ENCODE peak calls at places on chromosome 12, in eight cellular contexts. M, P, K, D, L, O, Y and U are unnamed samples.

GRCh38 chr12:68240975-68241374 is 12.4 kb downstream of the IL22 start:
- DNase-seq in M (peak), P (peak), K (peak), D (no peak), L (no peak), O (no peak), Y (peak), U (no peak)

GRCh38 chr12:78095623-78096022 is 264.9 kb downstream of the NAV3 start:
- DNase-seq in M (no peak), P (peak), K (no peak), D (no peak), L (no peak), O (no peak), Y (no peak), U (no peak)

GRCh38 chr12:93318720-93319522 is 58.8 kb upstream of the NUDT4 start:
- DNase-seq in M (no peak), P (no peak), K (no peak), D (no peak), L (no peak), O (peak), Y (no peak), U (no peak)

GRCh38 chr12:111430418-111431353 is 25.0 kb downstream of the SH2B3 start:
- DNase-seq in M (peak), P (peak), K (peak), D (no peak), L (no peak), O (no peak), Y (peak), U (no peak)

GRCh38 chr12:121917950-121918678 is at the start of gene CFAP251:
- DNase-seq in M (peak), P (peak), K (peak), D (peak), L (peak), O (peak), Y (peak), U (peak)

GRCh38 chr12:2443766-2444165 is 351.0 kb upstream of the FKBP4 start:
- DNase-seq in M (no peak), P (no peak), K (no peak), D (no peak), L (no peak), O (no peak), Y (no peak), U (no peak)

GRCh38 chr12:88934163-88934747 is 354.0 kb upstream of the KITLG start:
- DNase-seq in M (no peak), P (peak), K (peak), D (no peak), L (no peak), O (no peak), Y (no peak), U (no peak)

GRCh38 chr12:121770802-121771625 is 22.5 kb downstream of the RHOF start:
- DNase-seq in M (no peak), P (no peak), K (no peak), D (no peak), L (no peak), O (no peak), Y (no peak), U (no peak)

GRCh38 chr12:88111074-88111652 is 30.7 kb downstream of the CEP290 start:
- DNase-seq in M (no peak), P (peak), K (peak), D (peak), L (no peak), O (peak), Y (peak), U (no peak)

GRCh38 chr12:8664228-8664963 is 1.8 kb upstream of the MFAP5 start:
- DNase-seq in M (no peak), P (no peak), K (no peak), D (no peak), L (no peak), O (no peak), Y (no peak), U (peak)

GRCh38 chr12:99852666-99853065 is 132.1 kb downstream of the ANKS1B start:
- DNase-seq in M (no peak), P (no peak), K (no peak), D (no peak), L (no peak), O (no peak), Y (no peak), U (no peak)

GRCh38 chr12:17954788-17955187 is 135.2 kb downstream of the RERGL start:
- DNase-seq in M (no peak), P (peak), K (peak), D (no peak), L (no peak), O (no peak), Y (no peak), U (no peak)

GRCh38 chr12:5785601-5786000 is 159.5 kb downstream of the ANO2 start:
- DNase-seq in M (no peak), P (no peak), K (no peak), D (no peak), L (no peak), O (no peak), Y (no peak), U (no peak)

GRCh38 chr12:37543131-37543965 is 773.2 kb upstream of the ALG10B start:
- DNase-seq in M (no peak), P (no peak), K (no peak), D (no peak), L (no peak), O (no peak), Y (no peak), U (peak)

GRCh38 chr12:4822572-4822971 is 87.1 kb upstream of the KCNA1 start:
- DNase-seq in M (no peak), P (no peak), K (no peak), D (no peak), L (no peak), O (no peak), Y (no peak), U (no peak)

GRCh38 chr12:71948390-71948789 is 9.7 kb downstream of the TPH2 start:
- DNase-seq in M (no peak), P (no peak), K (no peak), D (no peak), L (no peak), O (no peak), Y (no peak), U (no peak)

GRCh38 chr12:69476276-69477017 is 6.3 kb downstream of the FRS2 start:
- DNase-seq in M (no peak), P (no peak), K (no peak), D (no peak), L (no peak), O (peak), Y (no peak), U (no peak)

GRCh38 chr12:74890237-74890599 is 319.4 kb downstream of the KCNC2 start:
- DNase-seq in M (no peak), P (peak), K (peak), D (peak), L (no peak), O (no peak), Y (peak), U (no peak)

GRCh38 chr12:69986109-69986508 is 161.1 kb downstream of the MYRFL start:
- DNase-seq in M (no peak), P (no peak), K (no peak), D (no peak), L (no peak), O (no peak), Y (no peak), U (no peak)